ENCODE peak calls at places on chromosomes 12 and 14, in five cellular contexts. G, F, N, T and H are unnamed samples.

GRCh38 chr12:52145228-52145940 is 46.4 kb downstream of the KRT80 start:
- DNase-seq in T (no peak), N (peak), G (no peak), F (no peak), H (no peak)

GRCh38 chr14:59363545-59364226 is 101.5 kb downstream of the GPR135 start:
- DNase-seq in F (no peak), N (peak), T (no peak), G (no peak), H (peak)

GRCh38 chr12:127650626-127651025 is 616.3 kb upstream of the TMEM132C start:
- DNase-seq in N (no peak), G (no peak), T (no peak), F (no peak), H (no peak)

GRCh38 chr12:70609739-70610491 is 27.3 kb downstream of the PTPRB start:
- DNase-seq in G (peak), F (peak), N (peak), T (peak), H (peak)

GRCh38 chr12:22588817-22589216 is 36.2 kb upstream of the ETNK1 start:
- DNase-seq in N (peak), T (no peak), F (no peak), G (no peak), H (no peak)

GRCh38 chr12:66043035-66043434 is 87.5 kb downstream of the LLPH start:
- DNase-seq in N (no peak), G (no peak), F (no peak), T (no peak), H (no peak)

GRCh38 chr14:23242076-23242475 is 4.3 kb downstream of the RNF212B start:
- DNase-seq in N (no peak), F (no peak), T (no peak), G (no peak), H (no peak)

GRCh38 chr12:31388713-31389112 is 62.8 kb upstream of the SINHCAF start:
- DNase-seq in T (no peak), G (no peak), F (no peak), N (no peak), H (no peak)

GRCh38 chr12:31118831-31119530 is 45.3 kb downstream of the DDX11 start:
- DNase-seq in F (peak), N (no peak), G (peak), T (no peak), H (no peak)

GRCh38 chr12:1502441-1502785 is 92.0 kb downstream of the FBXL14 start:
- DNase-seq in N (no peak), F (no peak), G (no peak), T (no peak), H (peak)

GRCh38 chr12:123942911-123943648 is 29.6 kb downstream of the CCDC92 start:
- DNase-seq in G (no peak), T (no peak), N (no peak), F (no peak), H (no peak)

GRCh38 chr14:34098045-34098984 is 147.4 kb upstream of the EGLN3 start:
- DNase-seq in T (peak), F (peak), N (peak), G (peak), H (peak)

GRCh38 chr12:123933214-123933613 is 39.4 kb downstream of the CCDC92 start:
- DNase-seq in T (no peak), G (no peak), F (no peak), N (no peak), H (no peak)

GRCh38 chr12:1357171-1357570 is 237.2 kb downstream of the FBXL14 start:
- DNase-seq in T (no peak), N (no peak), G (no peak), F (no peak), H (no peak)

GRCh38 chr12:10559241-10559640 is 53.6 kb downstream of the EIF2S3B start:
- DNase-seq in F (no peak), G (no peak), N (no peak), T (no peak), H (no peak)

GRCh38 chr12:22986997-22987396 is 362.0 kb downstream of the ETNK1 start:
- DNase-seq in T (no peak), G (no peak), N (peak), F (no peak), H (no peak)

GRCh38 chr12:11798856-11799530 is 149.5 kb downstream of the ETV6 start:
- DNase-seq in F (peak), G (no peak), T (no peak), N (peak), H (peak)

GRCh38 chr12:127340381-127340780 is 926.6 kb upstream of the TMEM132C start:
- DNase-seq in N (no peak), F (no peak), G (no peak), T (no peak), H (no peak)

GRCh38 chr14:101709962-101710891 is 51.3 kb upstream of the PPP2R5C start:
- DNase-seq in T (no peak), F (no peak), G (no peak), N (peak), H (no peak)

GRCh38 chr12:52389313-52390207 is 4.1 kb upstream of the KRT84 start:
- DNase-seq in F (no peak), G (no peak), T (no peak), N (peak), H (no peak)

GRCh38 chr12:6563448-6564050 is 4.5 kb downstream of the NOP2 start:
- DNase-seq in G (peak), N (peak), F (peak), T (peak), H (peak)

GRCh38 chr12:41212625-41213024 is 24.5 kb downstream of the PDZRN4 start:
- DNase-seq in G (no peak), N (no peak), T (no peak), F (no peak), H (no peak)

GRCh38 chr12:131092911-131093901 is 139.5 kb downstream of the ADGRD1 start:
- DNase-seq in T (peak), N (peak), F (no peak), G (no peak), H (peak)

GRCh38 chr14:71574976-71575375 is 357.3 kb upstream of the RGS6 start:
- DNase-seq in G (no peak), N (peak), T (no peak), F (no peak), H (peak)

GRCh38 chr14:103395245-103395644 is 10.0 kb downstream of the MARK3 start:
- DNase-seq in G (no peak), T (no peak), F (no peak), N (no peak), H (peak)

GRCh38 chr14:35046751-35047536 is 872 bp downstream of the FAM177A1 start:
- DNase-seq in N (peak), G (no peak), T (no peak), F (no peak), H (peak)

GRCh38 chr12:83140135-83140534 is 453.4 kb downstream of the TMTC2 start:
- DNase-seq in F (no peak), N (no peak), G (no peak), T (no peak), H (no peak)

GRCh38 chr12:52145941-52146821 is 45.6 kb downstream of the KRT80 start:
- DNase-seq in F (no peak), G (no peak), T (no peak), N (no peak), H (no peak)

GRCh38 chr12:88218293-88218692 is 76.2 kb downstream of the TMTC3 start:
- DNase-seq in G (no peak), N (no peak), F (no peak), T (no peak), H (no peak)

GRCh38 chr12:58306266-58306995 is 365.1 kb downstream of the ATP23 start:
- DNase-seq in T (no peak), F (no peak), G (no peak), N (no peak), H (no peak)

GRCh38 chr12:123269395-123269892 is 2.2 kb downstream of the CDK2AP1 start:
- DNase-seq in F (peak), N (no peak), T (peak), G (peak), H (no peak)

GRCh38 chr14:89845346-89845745 is 109.2 kb downstream of the EFCAB11 start:
- DNase-seq in T (no peak), G (no peak), N (peak), F (no peak), H (peak)

GRCh38 chr12:10740182-10740581 is 17.1 kb upstream of the YBX3 start:
- DNase-seq in G (no peak), F (no peak), N (peak), T (no peak), H (no peak)

GRCh38 chr14:76514599-76514998 is 138.7 kb downstream of the ESRRB start:
- DNase-seq in N (peak), T (no peak), F (no peak), G (no peak), H (peak)

GRCh38 chr14:88189040-88189839 is 133.8 kb downstream of the KCNK10 start:
- DNase-seq in N (peak), T (peak), G (peak), F (peak), H (peak)

GRCh38 chr12:48165089-48166031 is 8.0 kb upstream of the ASB8 start:
- DNase-seq in T (no peak), F (peak), G (peak), N (peak), H (peak)

GRCh38 chr12:118436002-118436724 is 59.8 kb downstream of the SUDS3 start:
- DNase-seq in G (peak), T (no peak), F (peak), N (peak), H (peak)
- TF ChIP-seq CTCF in G (peak), T (no peak), F (peak), N (peak), H (peak)

GRCh38 chr12:69196302-69197288 is 42.8 kb upstream of the CPSF6 start:
- DNase-seq in T (no peak), G (no peak), N (peak), F (no peak), H (peak)
- TF ChIP-seq CTCF in T (no peak), G (no peak), N (peak), F (no peak), H (no peak)

DNA sequence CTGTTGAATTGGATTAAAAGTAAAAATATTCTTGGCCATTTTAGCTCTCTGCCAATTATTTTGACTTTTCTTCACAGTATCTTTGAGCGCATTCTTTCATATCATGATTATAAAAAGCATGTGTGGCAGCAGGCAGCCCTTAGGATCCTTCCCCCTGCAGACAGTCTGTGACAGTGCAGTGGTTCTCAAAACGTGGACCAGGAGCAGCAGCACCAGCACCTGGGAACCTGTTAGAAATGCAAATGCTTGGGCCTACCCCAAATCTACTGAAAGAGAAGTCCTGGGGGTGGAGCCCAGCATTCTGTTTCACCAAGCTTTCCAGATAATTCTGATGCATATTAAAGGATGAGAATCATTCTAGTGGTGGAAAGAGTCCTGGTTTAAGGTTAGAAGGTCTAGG is 155.6 kb downstream of the MON2 start:
- DNase-seq in T (no peak), N (no peak), F (no peak), G (no peak), H (no peak)
- TF ChIP-seq CTCF in T (no peak), N (no peak), F (no peak), G (no peak), H (no peak)

GRCh38 chr14:45135181-45135580 is 549 bp upstream of the FANCM start:
- DNase-seq in G (peak), N (peak), T (no peak), F (no peak), H (peak)

GRCh38 chr14:45133683-45134050 is 614 bp downstream of the FKBP3 start:
- DNase-seq in F (no peak), T (no peak), G (no peak), N (no peak), H (no peak)

GRCh38 chr14:45128963-45129629 is 5.2 kb downstream of the FKBP3 start:
- DNase-seq in T (no peak), G (no peak), F (no peak), N (no peak), H (no peak)

GRCh38 chr14:45135659-45136314 is at the start of gene FANCM:
- DNase-seq in N (peak), G (peak), T (peak), F (peak), H (peak)

DNA sequence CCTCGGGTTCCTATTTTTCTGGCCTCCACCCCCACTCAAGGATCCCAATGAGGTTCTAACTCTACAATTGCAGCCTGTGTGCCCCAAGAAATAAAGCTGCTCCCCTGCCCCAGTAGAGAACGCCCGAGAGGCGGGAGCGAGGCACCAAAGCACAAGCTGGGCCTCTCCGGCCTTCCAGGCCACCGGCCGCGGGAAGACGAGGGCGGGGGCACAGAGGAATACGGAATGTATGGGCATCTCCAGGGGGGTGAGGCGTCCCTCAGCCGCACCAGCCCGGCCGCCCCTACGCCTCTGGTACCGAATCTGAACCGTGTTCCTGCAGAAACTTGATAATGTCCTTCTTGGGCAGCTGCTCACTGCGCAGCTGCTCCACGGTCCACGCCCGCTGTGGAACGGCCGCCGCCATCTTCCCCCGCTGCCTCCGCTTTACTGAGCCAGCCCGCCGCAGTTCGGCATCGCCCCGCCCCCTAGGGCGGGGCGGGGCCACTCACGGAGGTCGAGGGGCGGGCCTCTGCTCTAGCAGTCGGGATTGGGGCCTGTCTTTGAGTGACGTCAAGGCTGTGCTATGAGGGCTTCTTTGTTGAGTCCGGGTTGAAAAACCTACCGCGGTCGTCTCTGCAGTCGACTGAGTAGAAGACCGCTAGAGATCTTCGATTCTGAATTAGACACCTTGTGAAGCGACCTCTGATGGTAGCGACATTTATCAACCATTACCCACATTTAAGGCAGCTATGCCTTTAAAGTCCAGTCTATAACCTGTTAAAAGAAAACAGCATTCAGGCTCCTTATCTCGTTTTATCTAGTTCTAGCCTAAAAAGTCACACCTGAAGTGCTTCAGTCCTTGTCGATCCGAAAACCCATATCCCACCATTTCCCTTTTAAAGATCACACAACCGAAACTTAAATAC is at the start of gene FKBP3:
- DNase-seq in G (peak), F (peak), N (peak), T (peak), H (peak)
- TF ChIP-seq CTCF in G (no peak), F (no peak), N (peak), T (no peak), H (no peak)

GRCh38 chr14:60506985-60507829 is 1.7 kb upstream of the SIX6 start:
- DNase-seq in T (no peak), N (no peak), G (no peak), F (no peak), H (no peak)

GRCh38 chr14:60509438-60510253 is 700 bp downstream of the SIX6 start:
- DNase-seq in T (no peak), N (no peak), G (peak), F (peak), H (no peak)

GRCh38 chr14:60508707-60509437 is at the start of gene SIX6:
- DNase-seq in F (peak), T (no peak), N (no peak), G (peak), H (no peak)

GRCh38 chr14:60506462-60506984 is 2.4 kb upstream of the SIX6 start:
- DNase-seq in T (no peak), F (peak), G (no peak), N (no peak), H (no peak)

GRCh38 chr14:60508363-60508706 is 611 bp upstream of the SIX6 start:
- DNase-seq in G (no peak), F (no peak), T (no peak), N (no peak), H (no peak)
- TF ChIP-seq CTCF in G (no peak), F (no peak), T (no peak), N (no peak), H (no peak)